ENCODE peak calls at places on chromosomes 11 and 22, in four cellular contexts. Q, E, V and X are unnamed samples.

GRCh38 chr11:104120493-104121200 is 43.3 kb downstream of the PDGFD start:
- DNase-seq in Q (no peak), E (no peak), V (no peak), X (no peak)

GRCh38 chr11:117909611-117910382 is 19.4 kb downstream of the TMPRSS13 start:
- DNase-seq in Q (no peak), E (no peak), V (no peak), X (no peak)

GRCh38 chr11:27263046-27263445 is 100.0 kb downstream of the CCDC34 start:
- DNase-seq in Q (no peak), E (no peak), V (no peak), X (no peak)

GRCh38 chr11:31801298-31801702 is 9.8 kb downstream of the PAX6 start:
- DNase-seq in Q (no peak), E (no peak), V (no peak), X (no peak)

GRCh38 chr11:1521382-1522080 is 35.0 kb upstream of the MOB2 start:
- DNase-seq in Q (no peak), E (no peak), V (no peak), X (no peak)

GRCh38 chr22:22871536-22872278 is 15.9 kb upstream of the IGLL5 start:
- DNase-seq in Q (no peak), E (no peak), V (no peak), X (no peak)

GRCh38 chr22:45284705-45285305 is at the start of gene UPK3A:
- DNase-seq in Q (no peak), E (peak; percentile 28), V (peak; percentile 66), X (no peak)

GRCh38 chr11:104451193-104451592 is 287.2 kb upstream of the PDGFD start:
- DNase-seq in Q (no peak), E (no peak), V (no peak), X (no peak)

GRCh38 chr11:12517306-12517705 is 139.9 kb downstream of the PARVA start:
- DNase-seq in Q (no peak), E (no peak), V (no peak), X (no peak)

DNA sequence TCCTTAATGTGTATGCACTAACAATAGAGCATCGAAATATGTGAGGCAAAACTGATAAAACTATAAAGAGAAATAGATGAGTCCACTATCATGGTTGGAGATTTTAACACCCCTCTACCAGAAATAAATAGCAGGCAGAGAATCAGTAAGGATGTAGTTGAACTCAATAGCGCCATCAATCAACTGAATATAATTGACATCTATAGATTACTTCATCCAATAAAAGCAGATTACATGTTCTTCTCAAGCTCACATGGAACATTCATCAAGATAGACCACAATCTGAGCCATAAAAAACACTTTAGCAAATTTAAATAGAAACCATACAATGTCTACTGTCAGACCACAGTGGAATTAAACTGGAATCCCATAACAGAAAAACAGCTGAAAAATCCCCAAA is 46.9 kb upstream of the NUP160 start:
- DNase-seq in Q (no peak), E (no peak), V (no peak), X (no peak)
- TF ChIP-seq CTCF in Q (no peak), E (no peak), V (no peak), X (no peak)

DNA sequence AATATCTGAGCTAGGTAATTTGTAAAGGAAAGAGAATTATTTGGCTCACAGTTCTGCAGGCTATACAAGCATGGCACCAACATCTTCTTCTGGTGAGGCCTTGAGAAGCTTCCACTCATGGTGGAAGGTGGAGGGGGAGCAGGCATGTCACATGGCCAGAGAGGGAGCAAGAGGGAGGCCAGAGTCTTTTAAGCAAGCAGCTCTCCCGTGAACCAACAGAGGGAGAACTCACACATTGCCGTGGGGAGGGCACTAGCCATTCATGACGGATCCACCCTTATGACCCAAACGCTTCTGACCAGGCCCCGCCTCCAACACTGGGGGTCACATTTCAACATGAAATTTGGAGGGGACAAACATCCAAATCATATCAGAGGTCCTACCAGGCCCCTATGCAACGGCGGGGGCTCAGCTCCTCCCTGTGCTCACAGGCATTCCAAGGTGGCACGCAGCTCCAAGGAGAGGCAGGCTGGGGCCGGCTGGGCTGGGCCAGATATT is 4.6 kb downstream of the C11orf96 start:
- DNase-seq in Q (peak; percentile 71), E (no peak), V (no peak), X (no peak)
- TF ChIP-seq CTCF in Q (peak; percentile 63), E (no peak), V (no peak), X (peak; percentile 36)

DNA sequence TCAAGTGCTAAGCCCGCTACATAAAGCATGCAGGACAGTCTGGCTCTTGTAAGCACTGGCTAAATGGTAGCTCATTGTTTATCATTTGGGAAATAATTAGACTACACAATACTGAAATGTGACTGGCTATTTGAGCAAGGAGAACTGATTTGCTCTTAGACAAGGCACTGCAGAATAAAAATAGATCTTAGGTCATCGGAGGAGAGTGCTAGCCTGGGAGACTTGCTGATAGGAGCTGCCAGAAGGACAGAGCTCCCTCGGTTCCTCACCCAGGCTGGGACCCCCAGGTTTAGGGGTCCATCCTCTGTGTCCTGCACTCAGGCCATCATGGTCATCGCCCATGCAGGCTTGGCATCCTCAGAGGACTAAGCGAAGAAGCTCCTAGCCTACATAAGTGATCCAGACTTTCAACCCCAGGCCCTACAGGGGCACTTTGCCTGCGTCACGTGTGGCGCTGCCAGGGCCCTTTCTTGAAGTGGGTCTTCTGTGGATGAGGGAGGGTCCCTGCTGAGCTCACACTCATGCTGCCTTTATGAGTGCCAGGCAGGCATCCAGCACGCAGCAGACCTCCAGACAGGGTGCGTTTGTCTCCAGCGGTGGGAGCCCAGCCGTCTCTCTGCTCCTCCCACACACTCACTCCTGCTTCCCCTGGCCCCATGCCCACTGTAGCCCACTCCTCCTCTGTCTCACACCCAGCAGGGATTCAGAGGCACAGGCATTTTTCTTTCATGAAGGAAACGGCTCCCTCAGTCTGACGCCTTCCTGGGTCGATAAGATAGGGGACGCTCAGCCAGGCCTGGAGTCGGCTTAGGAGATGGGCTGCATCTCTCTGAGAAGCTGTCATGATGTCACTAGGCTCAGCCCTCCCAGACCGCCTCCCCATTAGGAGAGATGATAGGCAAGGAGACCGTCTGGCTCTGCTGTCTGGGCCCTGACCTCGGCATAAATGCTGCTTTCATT is 184.1 kb upstream of the NCAM1 start:
- DNase-seq in Q (no peak), E (no peak), V (no peak), X (no peak)
- TF ChIP-seq CTCF in Q (no peak), E (no peak), V (no peak), X (no peak)

DNA sequence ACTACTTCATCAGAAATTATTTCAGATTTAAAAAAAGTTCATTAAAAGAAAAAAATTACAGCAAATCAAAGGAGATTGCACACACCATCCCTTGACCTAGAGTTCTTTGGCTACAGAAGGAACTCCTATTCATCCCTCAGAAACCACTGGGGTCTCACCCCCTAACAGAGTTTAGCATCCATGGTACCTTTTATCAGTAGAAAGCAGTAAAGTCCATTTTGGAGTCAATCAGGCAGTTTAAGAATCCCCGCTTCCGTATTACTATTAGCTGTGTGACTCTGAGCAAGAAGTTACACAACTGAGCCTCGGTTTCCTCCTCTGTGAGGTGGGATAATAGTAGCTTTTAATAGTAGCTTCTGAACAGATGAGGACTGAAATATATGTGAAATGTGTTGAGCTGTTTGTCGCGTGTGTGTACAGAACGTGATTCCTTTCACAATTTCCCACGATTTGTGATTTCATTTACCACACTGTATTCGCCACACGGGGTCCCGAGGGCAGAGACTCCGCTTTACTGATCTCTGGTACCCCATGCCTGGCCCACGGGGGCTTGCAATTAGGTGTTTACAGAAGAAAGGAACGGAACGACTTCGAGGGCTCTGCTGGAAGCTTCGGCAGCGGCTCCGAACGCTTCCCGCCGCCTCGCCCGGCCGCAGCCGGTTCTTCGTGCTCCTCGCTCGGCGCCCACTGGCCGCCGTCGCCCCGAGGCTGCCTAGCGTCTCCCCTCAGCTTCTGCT is 72.5 kb upstream of the ZBED5 start:
- DNase-seq in Q (peak; percentile 37), E (no peak), V (peak; percentile 21), X (no peak)
- TF ChIP-seq CTCF in Q (no peak), E (no peak), V (no peak), X (no peak)

DNA sequence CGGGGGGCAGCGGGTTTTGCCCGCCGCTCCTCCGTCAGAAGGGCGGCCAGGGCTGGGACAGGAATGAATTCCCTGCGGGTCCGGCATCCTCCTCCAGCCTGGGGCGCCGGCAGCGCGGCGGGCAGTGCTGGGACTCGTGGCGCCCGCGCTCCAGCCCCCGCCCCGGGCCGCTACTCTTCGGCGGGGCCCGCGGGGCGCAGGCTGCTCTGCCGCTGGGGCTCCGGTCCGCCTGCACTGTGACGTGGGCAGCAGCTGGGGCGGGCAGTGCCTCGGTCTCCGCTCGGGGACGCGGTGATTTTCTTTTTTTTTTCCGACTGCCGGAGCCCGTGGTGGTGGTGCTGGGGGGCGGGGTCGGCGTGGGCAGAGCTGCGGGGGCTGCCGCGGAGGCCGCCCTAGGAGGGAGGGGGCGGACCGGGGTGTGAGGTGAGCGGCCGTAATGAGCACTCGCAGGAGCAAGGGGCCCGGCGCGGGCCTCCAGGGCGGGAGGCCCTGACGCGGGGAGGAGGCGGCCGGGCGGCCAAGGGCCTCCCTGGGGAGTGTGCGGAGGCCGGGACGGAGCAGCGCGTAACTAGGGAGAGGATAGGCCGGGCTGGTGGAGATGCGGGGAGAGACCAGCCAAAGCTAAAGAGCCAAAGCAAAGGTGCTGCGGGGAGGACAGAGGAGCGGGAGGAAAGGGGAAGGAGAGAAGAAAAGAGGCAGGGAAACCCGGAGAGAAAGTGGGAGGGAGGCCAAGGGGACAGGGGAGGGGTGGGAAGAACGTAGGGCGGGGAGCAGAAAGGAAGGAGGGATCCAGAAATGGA is 73.3 kb upstream of the ZBED5 start:
- DNase-seq in Q (peak; percentile 77), E (peak; percentile 74), V (peak; percentile 50), X (no peak)
- TF ChIP-seq CTCF in Q (no peak), E (no peak), V (no peak), X (no peak)

GRCh38 chr11:72228229-72228843 is 3.8 kb downstream of the INPPL1 start:
- DNase-seq in Q (peak; percentile 8), E (no peak), V (no peak), X (no peak)
- TF ChIP-seq CTCF in Q (peak; percentile 19), E (no peak), V (no peak), X (peak; percentile 39)

GRCh38 chr11:35715649-35716048 is 53.1 kb downstream of the TRIM44 start:
- DNase-seq in Q (no peak), E (no peak), V (no peak), X (no peak)

GRCh38 chr11:35712533-35712932 is 50.0 kb downstream of the TRIM44 start:
- DNase-seq in Q (no peak), E (no peak), V (no peak), X (no peak)

GRCh38 chr11:35717520-35717919 is 54.9 kb downstream of the TRIM44 start:
- DNase-seq in Q (no peak), E (no peak), V (no peak), X (no peak)

GRCh38 chr11:35714882-35715612 is 52.5 kb downstream of the TRIM44 start:
- DNase-seq in Q (peak; percentile 75), E (no peak), V (peak; percentile 39), X (peak; percentile 21)

DNA sequence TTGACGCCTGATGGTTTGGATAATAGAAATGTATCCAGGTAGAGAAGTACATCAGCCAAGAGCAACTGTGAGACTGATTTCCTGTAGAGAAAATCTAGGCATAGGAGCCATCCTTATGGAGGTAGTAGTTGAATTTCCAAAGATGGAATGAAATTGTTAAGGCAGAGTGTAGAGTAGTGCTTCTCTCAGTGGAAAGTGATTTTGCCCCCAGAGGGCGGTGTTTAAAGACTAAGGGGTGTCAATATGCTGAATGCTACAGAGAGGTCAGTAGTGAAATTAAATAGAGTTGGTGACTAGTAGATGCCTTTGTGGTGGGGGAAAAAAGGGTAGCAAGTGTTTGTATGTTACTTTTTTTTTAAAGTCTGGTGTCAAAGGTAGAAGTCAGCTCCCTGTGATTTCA is 54.5 kb downstream of the TRIM44 start:
- DNase-seq in Q (no peak), E (no peak), V (peak; percentile 8), X (no peak)
- TF ChIP-seq CTCF in Q (no peak), E (no peak), V (no peak), X (no peak)

GRCh38 chr22:43050995-43051394 is 36.0 kb upstream of the PACSIN2 start:
- DNase-seq in Q (no peak), E (no peak), V (no peak), X (no peak)
- TF ChIP-seq CTCF in Q (no peak), E (no peak), V (no peak), X (no peak)